ENCODE peak calls at places on chromosome 11, in six cellular contexts. I is heart left ventricle; P is cardiac muscle cell; E is HCT116; X is CD4-positive, alpha-beta memory T cell; U is sigmoid colon. J is an unnamed sample.
A peak's percentile ranks its signal among the peaks of the same experiment; 100 is the strongest.

GRCh38 chr11:58178444-58178843 is 10.4 kb upstream of the OR9Q2 start:
- DNase-seq in I (no peak), P (no peak), E (no peak), X (no peak), U (no peak), J (no peak)

GRCh38 chr11:109140857-109141515 is 281.0 kb upstream of the C11orf87 start:
- DNase-seq in I (no peak), P (no peak), E (no peak), X (no peak), U (no peak), J (no peak)

GRCh38 chr11:57237204-57237681 is at the start of gene APLNR:
- DNase-seq in I (no peak), P (peak; percentile 35), E (no peak), X (no peak), U (no peak), J (no peak)

GRCh38 chr11:44270403-44271192 is 39.3 kb downstream of the ALX4 start:
- DNase-seq in I (no peak), P (peak; percentile 59), E (no peak), X (no peak), U (no peak), J (no peak)

GRCh38 chr11:6402561-6402981 is 12.3 kb downstream of the SMPD1 start:
- DNase-seq in I (no peak), P (no peak), E (no peak), X (peak; percentile 90), U (no peak), J (no peak)

GRCh38 chr11:10324474-10324873 is 19.6 kb downstream of the ADM start:
- DNase-seq in I (no peak), P (peak; percentile 27), E (no peak), X (no peak), U (no peak), J (no peak)

GRCh38 chr11:30258679-30259078 is 27.9 kb downstream of the FSHB start:
- DNase-seq in I (no peak), P (no peak), E (no peak), X (no peak), U (no peak), J (no peak)

GRCh38 chr11:123166095-123166559 is 28.9 kb downstream of the CLMP start:
- DNase-seq in I (no peak), P (peak; percentile 94), E (no peak), X (no peak), U (peak; percentile 84), J (no peak)

GRCh38 chr11:63212742-63213141 is 30.7 kb downstream of the SLC22A25 start:
- DNase-seq in I (no peak), P (peak; percentile 29), E (peak; percentile 10), X (peak; percentile 29), U (no peak), J (no peak)

GRCh38 chr11:67278135-67278938 is 10.8 kb upstream of the ANKRD13D start:
- DNase-seq in I (peak; percentile 51), P (no peak), E (no peak), X (no peak), U (peak; percentile 67), J (peak; percentile 9)

GRCh38 chr11:47907499-47907898 is 59.3 kb upstream of the NUP160 start:
- DNase-seq in I (no peak), P (peak; percentile 86), E (no peak), X (no peak), U (no peak), J (no peak)

GRCh38 chr11:12137005-12137690 is 26.8 kb downstream of the MICAL2 start:
- DNase-seq in I (no peak), P (no peak), E (no peak), X (no peak), U (peak; percentile 86), J (no peak)

GRCh38 chr11:12133539-12134238 is 23.3 kb downstream of the MICAL2 start:
- DNase-seq in I (no peak), P (no peak), E (no peak), X (peak; percentile 22), U (no peak), J (no peak)

GRCh38 chr11:18853086-18853720 is 61.6 kb upstream of the PTPN5 start:
- DNase-seq in I (no peak), P (peak; percentile 29), E (peak; percentile 21), X (no peak), U (no peak), J (no peak)

GRCh38 chr11:82234256-82234655 is 499.4 kb downstream of the FAM181B start:
- DNase-seq in I (no peak), P (no peak), E (no peak), X (no peak), U (no peak), J (no peak)

GRCh38 chr11:78270993-78271392 is 82.3 kb downstream of the USP35 start:
- DNase-seq in I (no peak), P (no peak), E (no peak), X (no peak), U (no peak), J (no peak)

GRCh38 chr11:6694229-6694535 is 11.0 kb upstream of the MRPL17 start:
- DNase-seq in I (no peak), P (no peak), E (no peak), X (no peak), U (no peak), J (no peak)

DNA sequence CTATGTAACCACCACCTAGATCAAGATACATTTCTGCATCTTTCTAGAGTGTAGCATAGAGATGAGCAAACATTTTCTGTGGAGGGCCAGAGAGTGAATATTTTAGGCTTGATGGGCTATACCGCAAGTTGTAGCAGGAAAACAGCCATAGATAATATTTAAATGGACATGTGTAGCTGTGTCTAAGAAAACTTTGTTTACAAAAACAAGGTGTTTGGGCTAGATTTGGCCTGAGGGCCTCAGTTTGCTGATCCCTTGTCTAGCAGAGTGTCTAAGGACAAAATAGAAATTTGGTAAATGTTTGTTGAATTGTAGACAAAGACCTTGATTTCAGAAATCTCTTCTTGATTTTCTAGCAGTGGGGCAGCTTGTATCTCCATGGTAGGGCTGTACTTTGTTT is 36.3 kb downstream of the STIM1 start:
- DNase-seq in I (no peak), P (no peak), E (no peak), X (no peak), U (no peak), J (no peak)
- H3K4me1 ChIP-seq in I (peaks cover 6% of the 10 kb centered on the region), P (no peaks in the 10 kb centered on the region), E (no peaks in the 10 kb centered on the region), X (peaks cover 54% of the 10 kb centered on the region), U (peaks cover 9% of the 10 kb centered on the region), J (peaks cover 58% of the 10 kb centered on the region)

GRCh38 chr11:80466570-80466969 is 1025.7 kb upstream of the TENM4 start:
- DNase-seq in I (no peak), P (no peak), E (no peak), X (no peak), U (no peak), J (no peak)

GRCh38 chr11:80462211-80462610 is 1021.4 kb upstream of the TENM4 start:
- DNase-seq in I (no peak), P (no peak), E (no peak), X (no peak), U (no peak), J (no peak)
- H3K27ac ChIP-seq in I (no peak overlapping the region), P (no peak overlapping the region), E (no peak overlapping the region), X (no peak overlapping the region), U (no peak overlapping the region), J (no peak overlapping the region)

GRCh38 chr11:113240389-113240788 is 74.0 kb upstream of the TTC12 start:
- DNase-seq in I (no peak), P (no peak), E (no peak), X (no peak), U (no peak), J (no peak)
- H3K27me3 ChIP-seq in I (no peaks in the 10 kb centered on the region), P (no peaks in the 10 kb centered on the region), E (peaks cover 76% of the 10 kb centered on the region), X (no peaks in the 10 kb centered on the region), U (no peaks in the 10 kb centered on the region), J (peaks cover 2% of the 10 kb centered on the region)

GRCh38 chr11:96197221-96197620 is 145.8 kb downstream of the MAML2 start:
- DNase-seq in I (no peak), P (no peak), E (no peak), X (no peak), U (no peak), J (no peak)
- H3K4me1 ChIP-seq in I (no peaks in the 10 kb centered on the region), P (no peaks in the 10 kb centered on the region), E (no peaks in the 10 kb centered on the region), X (peaks cover 67% of the 10 kb centered on the region), U (peaks cover 18% of the 10 kb centered on the region), J (no peaks in the 10 kb centered on the region)

GRCh38 chr11:121873770-121874169 is 242.2 kb downstream of the BLID start:
- DNase-seq in I (no peak), P (no peak), E (no peak), X (no peak), U (no peak), J (no peak)
- H3K27ac ChIP-seq in I (no peak overlapping the region), P (no peak overlapping the region), E (no peak overlapping the region), X (no peak overlapping the region), U (no peak overlapping the region), J (no peak overlapping the region)

GRCh38 chr11:99406345-99406744 is 385.6 kb downstream of the CNTN5 start:
- DNase-seq in I (no peak), P (no peak), E (no peak), X (no peak), U (no peak), J (no peak)

DNA sequence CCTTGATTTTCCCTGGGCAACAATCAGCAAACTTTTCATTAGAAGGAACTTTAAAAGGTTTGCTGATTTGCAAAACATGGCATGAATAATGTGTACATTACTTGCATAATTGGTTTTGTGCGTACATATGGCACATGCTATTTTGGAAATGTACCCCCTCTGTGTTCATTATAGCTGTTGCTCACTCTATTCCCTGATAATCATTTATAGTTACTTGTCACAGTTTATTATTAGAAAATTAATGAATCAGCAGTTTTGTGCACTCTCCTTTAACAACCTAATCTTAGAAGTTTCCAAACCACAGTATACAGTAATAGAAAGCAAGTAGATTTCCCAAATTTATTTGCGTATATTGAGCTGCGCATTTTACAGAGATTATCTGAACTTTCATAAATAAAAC is 389.9 kb downstream of the CNTN5 start:
- DNase-seq in I (no peak), P (no peak), E (no peak), X (no peak), U (no peak), J (no peak)
- H3K27me3 ChIP-seq in I (no peaks in the 10 kb centered on the region), P (no peaks in the 10 kb centered on the region), E (no peaks in the 10 kb centered on the region), X (no peaks in the 10 kb centered on the region), U (no peaks in the 10 kb centered on the region), J (no peaks in the 10 kb centered on the region)

DNA sequence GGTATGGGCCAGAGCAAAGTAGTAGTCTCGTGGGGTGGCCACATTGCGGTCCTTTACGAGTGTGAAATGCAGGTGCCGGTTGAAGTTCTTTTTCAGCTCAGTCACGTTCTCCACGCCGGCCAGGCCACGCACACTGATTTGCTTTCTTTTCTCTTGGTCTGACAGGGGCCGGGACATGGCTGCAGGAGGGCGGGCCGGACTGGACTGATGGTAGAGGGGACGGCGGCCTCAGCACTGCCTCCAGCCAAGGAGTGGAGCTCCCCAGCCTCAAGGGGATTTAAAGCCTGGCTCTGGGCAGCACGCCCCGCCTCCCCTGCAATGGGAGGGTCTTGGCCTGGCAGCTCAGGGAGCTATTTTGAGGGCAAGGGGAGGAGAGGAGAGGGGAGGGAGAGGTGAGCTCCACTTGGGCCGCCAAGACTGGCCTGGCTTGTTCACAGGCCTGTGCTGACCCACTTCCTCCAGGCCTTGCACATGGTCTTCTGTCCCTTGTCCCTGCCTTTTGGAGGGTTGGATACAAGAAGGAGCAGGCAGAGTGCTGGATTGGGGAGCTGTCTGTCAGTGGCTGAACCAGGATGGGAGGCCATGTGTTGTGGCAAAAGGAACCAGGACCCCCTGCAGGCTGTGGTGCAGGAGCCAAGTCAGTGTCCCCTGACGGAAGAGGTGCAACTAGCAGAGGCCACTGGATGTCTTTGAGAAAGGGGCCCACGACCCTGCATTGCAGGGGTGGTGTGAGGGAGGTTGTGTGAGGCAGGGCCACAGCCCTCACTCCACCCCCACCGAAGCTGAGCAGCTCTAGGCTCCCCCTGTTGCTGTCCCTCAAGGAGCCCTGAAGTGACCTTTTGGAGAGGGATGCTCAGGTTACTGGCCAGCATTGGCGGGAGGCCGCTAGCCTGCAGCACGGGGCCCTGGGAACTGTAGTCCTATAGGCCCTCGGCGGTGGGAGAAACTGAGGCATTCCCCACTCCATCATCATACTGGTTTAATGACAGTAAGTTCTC is at the start of gene PYGM:
- DNase-seq in I (peak; percentile 91), P (peak; percentile 95), E (no peak), X (peak; percentile 26), U (peak; percentile 93), J (peak; percentile 87)
- H3K4me1 ChIP-seq in I (peaks cover 42% of the 10 kb centered on the region), P (peaks cover 50% of the 10 kb centered on the region), E (peaks cover 11% of the 10 kb centered on the region), X (peaks cover 58% of the 10 kb centered on the region), U (peaks cover 70% of the 10 kb centered on the region), J (peaks cover 94% of the 10 kb centered on the region)

J was measured in psoas muscle.